ENCODE peak calls at places on chromosomes 13 and 19, in seven cellular contexts. One of them, this sample, is unnamed.

GRCh38 chr19:3595521-3596061 is 10.3 kb downstream of the GIPC3 start:
- DNase-seq in WERI-Rb-1: no peak
- DNase-seq in choroid plexus epithelial cell: no peak
- DNase-seq in heart left ventricle: no peak
- DNase-seq in tibial artery: no peak
- DNase-seq in NB4: no peak
- DNase-seq in AG10803: no peak
- DNase-seq in this sample: no peak

GRCh38 chr13:50149143-50149703 is 134.0 kb downstream of the KCNRG start:
- DNase-seq in WERI-Rb-1: no peak
- DNase-seq in choroid plexus epithelial cell: peak
- DNase-seq in heart left ventricle: no peak
- DNase-seq in tibial artery: no peak
- DNase-seq in NB4: no peak
- DNase-seq in AG10803: no peak
- DNase-seq in this sample: no peak

GRCh38 chr19:16587031-16588023 is 15.1 kb upstream of the SLC35E1 start:
- DNase-seq in WERI-Rb-1: peak
- DNase-seq in choroid plexus epithelial cell: peak
- DNase-seq in heart left ventricle: no peak
- DNase-seq in tibial artery: peak
- DNase-seq in NB4: peak
- DNase-seq in AG10803: peak
- DNase-seq in this sample: no peak

GRCh38 chr13:113397606-113398425 is 33.9 kb upstream of the GRTP1 start:
- DNase-seq in WERI-Rb-1: no peak
- DNase-seq in choroid plexus epithelial cell: no peak
- DNase-seq in heart left ventricle: no peak
- DNase-seq in tibial artery: no peak
- DNase-seq in NB4: no peak
- DNase-seq in AG10803: no peak
- DNase-seq in this sample: no peak

GRCh38 chr13:32086791-32087441 is 55.3 kb downstream of the FRY start:
- DNase-seq in WERI-Rb-1: peak
- DNase-seq in choroid plexus epithelial cell: no peak
- DNase-seq in heart left ventricle: no peak
- DNase-seq in tibial artery: no peak
- DNase-seq in NB4: no peak
- DNase-seq in AG10803: no peak
- DNase-seq in this sample: no peak

GRCh38 chr19:48770223-48770622 is 14.9 kb downstream of the FGF21 start:
- DNase-seq in WERI-Rb-1: no peak
- DNase-seq in choroid plexus epithelial cell: peak
- DNase-seq in heart left ventricle: no peak
- DNase-seq in tibial artery: no peak
- DNase-seq in NB4: no peak
- DNase-seq in AG10803: peak
- DNase-seq in this sample: peak

GRCh38 chr13:46229251-46229650 is 17.5 kb downstream of the LRRC63 start:
- DNase-seq in WERI-Rb-1: no peak
- DNase-seq in choroid plexus epithelial cell: no peak
- DNase-seq in heart left ventricle: no peak
- DNase-seq in tibial artery: no peak
- DNase-seq in NB4: no peak
- DNase-seq in AG10803: no peak
- DNase-seq in this sample: no peak

GRCh38 chr19:49243726-49244125 is 81.3 kb downstream of the SLC6A16 start:
- DNase-seq in WERI-Rb-1: no peak
- DNase-seq in choroid plexus epithelial cell: no peak
- DNase-seq in heart left ventricle: no peak
- DNase-seq in tibial artery: no peak
- DNase-seq in NB4: no peak
- DNase-seq in AG10803: no peak
- DNase-seq in this sample: no peak

GRCh38 chr19:16447015-16447384 is 24.8 kb downstream of the EPS15L1 start:
- DNase-seq in WERI-Rb-1: peak
- DNase-seq in choroid plexus epithelial cell: peak
- DNase-seq in heart left ventricle: peak
- DNase-seq in tibial artery: peak
- DNase-seq in NB4: peak
- DNase-seq in AG10803: peak
- DNase-seq in this sample: peak

GRCh38 chr13:20847298-20847697 is 55.2 kb downstream of the XPO4 start:
- DNase-seq in WERI-Rb-1: no peak
- DNase-seq in choroid plexus epithelial cell: peak
- DNase-seq in heart left ventricle: no peak
- DNase-seq in tibial artery: no peak
- DNase-seq in NB4: no peak
- DNase-seq in AG10803: no peak
- DNase-seq in this sample: no peak

GRCh38 chr19:40542197-40542859 is 34.3 kb upstream of the SHKBP1 start:
- DNase-seq in WERI-Rb-1: peak
- DNase-seq in choroid plexus epithelial cell: peak
- DNase-seq in heart left ventricle: peak
- DNase-seq in tibial artery: peak
- DNase-seq in NB4: no peak
- DNase-seq in AG10803: peak
- DNase-seq in this sample: no peak

GRCh38 chr19:32339988-32340874 is 5.2 kb upstream of the ZNF507 start:
- DNase-seq in WERI-Rb-1: peak
- DNase-seq in choroid plexus epithelial cell: peak
- DNase-seq in heart left ventricle: peak
- DNase-seq in tibial artery: peak
- DNase-seq in NB4: peak
- DNase-seq in AG10803: peak
- DNase-seq in this sample: no peak

GRCh38 chr19:40663712-40664692 is 26.4 kb downstream of the NUMBL start:
- DNase-seq in WERI-Rb-1: peak
- DNase-seq in choroid plexus epithelial cell: no peak
- DNase-seq in heart left ventricle: peak
- DNase-seq in tibial artery: no peak
- DNase-seq in NB4: peak
- DNase-seq in AG10803: peak
- DNase-seq in this sample: no peak

GRCh38 chr13:83796364-83796763 is 85.9 kb downstream of the SLITRK1 start:
- DNase-seq in WERI-Rb-1: no peak
- DNase-seq in choroid plexus epithelial cell: no peak
- DNase-seq in heart left ventricle: no peak
- DNase-seq in tibial artery: no peak
- DNase-seq in NB4: no peak
- DNase-seq in AG10803: no peak
- DNase-seq in this sample: no peak

GRCh38 chr19:41575998-41576397 is at the start of gene CEACAM21:
- DNase-seq in WERI-Rb-1: no peak
- DNase-seq in choroid plexus epithelial cell: no peak
- DNase-seq in heart left ventricle: peak
- DNase-seq in tibial artery: peak
- DNase-seq in NB4: peak
- DNase-seq in AG10803: no peak
- DNase-seq in this sample: no peak

GRCh38 chr19:19628499-19629134 is 597 bp upstream of the LPAR2 start:
- DNase-seq in WERI-Rb-1: no peak
- DNase-seq in choroid plexus epithelial cell: peak
- DNase-seq in heart left ventricle: no peak
- DNase-seq in tibial artery: no peak
- DNase-seq in NB4: peak
- DNase-seq in AG10803: peak
- DNase-seq in this sample: no peak

GRCh38 chr19:6214881-6215541 is 64.8 kb downstream of the MLLT1 start:
- DNase-seq in WERI-Rb-1: no peak
- DNase-seq in choroid plexus epithelial cell: no peak
- DNase-seq in heart left ventricle: peak
- DNase-seq in tibial artery: no peak
- DNase-seq in NB4: no peak
- DNase-seq in AG10803: no peak
- DNase-seq in this sample: no peak

DNA sequence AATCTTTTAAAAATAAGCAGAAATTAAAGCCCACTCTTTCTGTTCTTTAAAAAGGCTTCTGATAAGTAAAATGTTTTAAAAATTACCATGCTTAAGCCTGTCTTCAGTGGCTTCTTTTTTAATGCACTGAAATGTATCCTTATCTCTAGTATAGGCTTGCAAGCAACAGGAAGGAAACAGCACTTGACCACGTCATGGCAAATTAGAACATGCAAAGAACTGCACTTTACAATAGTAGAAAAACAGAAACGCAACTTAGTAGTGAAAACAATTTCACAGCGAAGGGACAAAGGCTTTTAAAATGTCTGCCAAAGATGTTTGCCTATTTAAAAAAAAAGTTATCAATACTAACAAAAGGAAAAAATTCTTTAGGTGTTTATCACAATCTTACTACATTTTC is 36.3 kb downstream of the ELF1 start:
- DNase-seq in WERI-Rb-1: no peak
- DNase-seq in choroid plexus epithelial cell: peak
- DNase-seq in heart left ventricle: peak
- DNase-seq in tibial artery: peak
- DNase-seq in NB4: peak
- DNase-seq in AG10803: peak
- DNase-seq in this sample: no peak
- H3K4me3 ChIP-seq in WERI-Rb-1: no peak
- H3K4me3 ChIP-seq in choroid plexus epithelial cell: no peak
- H3K4me3 ChIP-seq in heart left ventricle: peak
- H3K4me3 ChIP-seq in tibial artery: peak
- H3K4me3 ChIP-seq in NB4: peak
- H3K4me3 ChIP-seq in AG10803: no peak
- H3K4me3 ChIP-seq in this sample: no peak

GRCh38 chr13:79503069-79503468 is 22.1 kb downstream of the NDFIP2 start:
- DNase-seq in WERI-Rb-1: no peak
- DNase-seq in choroid plexus epithelial cell: no peak
- DNase-seq in heart left ventricle: no peak
- DNase-seq in tibial artery: no peak
- DNase-seq in NB4: no peak
- DNase-seq in AG10803: no peak
- DNase-seq in this sample: no peak
- TF ChIP-seq CTCF in WERI-Rb-1: no peak
- TF ChIP-seq CTCF in choroid plexus epithelial cell: no peak
- TF ChIP-seq CTCF in heart left ventricle: no peak
- TF ChIP-seq CTCF in tibial artery: no peak
- TF ChIP-seq CTCF in NB4: no peak
- TF ChIP-seq CTCF in AG10803: no peak
- TF ChIP-seq CTCF in this sample: no peak

DNA sequence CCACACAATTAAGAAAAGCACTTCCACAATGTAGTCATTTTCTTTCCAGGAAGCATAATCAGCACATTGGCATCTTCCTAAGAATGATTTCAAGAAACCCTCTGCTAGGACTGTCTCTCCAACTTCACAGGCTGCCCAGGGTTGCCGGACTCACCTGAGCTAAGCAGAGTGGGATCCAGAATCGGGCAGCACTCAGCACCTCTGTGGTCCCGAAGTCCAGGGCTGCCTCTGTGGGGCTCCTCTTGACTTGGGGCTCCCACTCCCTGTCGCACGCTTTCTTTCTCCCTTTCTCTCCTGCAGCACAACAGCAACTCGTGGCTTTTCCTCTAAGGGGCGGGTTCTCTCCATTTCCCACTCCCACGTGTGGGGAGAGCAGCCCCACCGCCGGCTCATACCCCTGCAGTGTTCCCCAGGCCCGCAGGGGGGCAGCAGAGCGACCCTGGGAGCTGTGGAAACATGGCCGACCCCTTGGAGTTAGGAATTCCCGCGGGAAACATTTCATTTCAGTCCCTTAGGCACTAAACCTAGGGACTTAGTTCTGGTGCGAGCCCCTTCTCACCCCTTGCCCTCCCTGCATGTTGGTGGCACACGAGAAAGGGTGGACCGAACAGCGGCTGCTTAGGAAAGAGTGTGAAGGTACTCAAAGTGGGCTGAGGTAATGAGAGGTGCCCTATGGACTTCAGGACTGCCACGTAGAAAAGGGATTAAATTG is at the start of gene TMEM272:
- DNase-seq in WERI-Rb-1: peak
- DNase-seq in choroid plexus epithelial cell: peak
- DNase-seq in heart left ventricle: peak
- DNase-seq in tibial artery: no peak
- DNase-seq in NB4: peak
- DNase-seq in AG10803: no peak
- DNase-seq in this sample: no peak
- H3K4me3 ChIP-seq in WERI-Rb-1: peak
- H3K4me3 ChIP-seq in choroid plexus epithelial cell: peak
- H3K4me3 ChIP-seq in heart left ventricle: no peak
- H3K4me3 ChIP-seq in tibial artery: no peak
- H3K4me3 ChIP-seq in NB4: no peak
- H3K4me3 ChIP-seq in AG10803: no peak
- H3K4me3 ChIP-seq in this sample: no peak

DNA sequence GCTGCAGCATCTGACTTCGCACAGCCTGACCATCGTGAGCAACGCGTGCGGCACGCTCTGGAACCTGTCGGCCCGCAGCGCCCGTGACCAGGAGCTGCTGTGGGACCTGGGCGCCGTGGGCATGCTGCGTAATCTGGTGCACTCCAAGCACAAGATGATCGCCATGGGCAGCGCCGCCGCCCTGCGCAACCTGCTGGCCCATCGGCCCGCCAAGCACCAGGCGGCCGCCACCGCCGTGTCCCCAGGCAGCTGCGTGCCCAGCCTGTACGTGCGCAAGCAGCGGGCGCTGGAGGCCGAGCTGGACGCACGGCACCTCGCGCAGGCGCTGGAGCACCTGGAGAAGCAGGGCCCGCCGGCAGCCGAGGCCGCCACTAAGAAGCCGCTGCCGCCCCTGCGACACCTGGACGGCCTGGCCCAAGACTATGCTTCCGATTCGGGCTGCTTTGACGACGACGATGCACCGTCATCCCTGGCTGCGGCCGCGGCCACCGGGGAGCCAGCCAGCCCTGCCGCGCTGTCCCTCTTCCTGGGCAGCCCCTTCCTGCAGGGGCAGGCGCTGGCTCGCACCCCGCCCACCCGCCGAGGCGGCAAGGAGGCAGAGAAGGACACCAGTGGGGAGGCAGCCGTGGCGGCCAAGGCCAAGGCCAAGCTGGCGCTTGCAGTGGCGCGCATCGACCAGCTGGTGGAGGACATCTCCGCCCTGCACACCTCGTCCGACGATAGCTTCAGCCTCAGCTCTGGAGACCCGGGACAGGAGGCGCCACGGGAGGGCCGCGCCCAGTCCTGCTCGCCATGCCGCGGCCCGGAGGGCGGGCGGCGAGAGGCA is 13.6 kb downstream of the C19orf25 start:
- DNase-seq in WERI-Rb-1: no peak
- DNase-seq in choroid plexus epithelial cell: peak
- DNase-seq in heart left ventricle: no peak
- DNase-seq in tibial artery: no peak
- DNase-seq in NB4: peak
- DNase-seq in AG10803: peak
- DNase-seq in this sample: peak
- TF ChIP-seq CTCF in WERI-Rb-1: peak
- TF ChIP-seq CTCF in choroid plexus epithelial cell: peak
- TF ChIP-seq CTCF in heart left ventricle: peak
- TF ChIP-seq CTCF in tibial artery: peak
- TF ChIP-seq CTCF in NB4: peak
- TF ChIP-seq CTCF in AG10803: peak
- TF ChIP-seq CTCF in this sample: peak